ENCODE peak calls at places on chromosome 15, in nine cellular contexts. P is hepatocyte, E is GM23248, O is GM23338, M is HCT116, Q is SK-N-SH, S is OCI-LY7, H is MM.1S, C is neural progenitor cell. D is an unnamed sample.

GRCh38 chr15:64742385-64742784 is 33.0 kb downstream of the RBPMS2 start:
- DNase-seq in P (no peak), E (no peak), O (no peak), M (no peak), Q (no peak), S (no peak), H (no peak), C (no peak), D (no peak)

GRCh38 chr15:75843618-75844610 is 667 bp downstream of the UBE2Q2 start:
- DNase-seq in P (peak; percentile 77), E (peak; percentile 77), O (peak; percentile 58), M (no peak), Q (peak; percentile 88), S (peak; percentile 64), H (peak; percentile 48), C (peak; percentile 74), D (peak; percentile 44)

GRCh38 chr15:82849556-82850241 is 40.3 kb downstream of the WHAMM start:
- DNase-seq in P (peak; percentile 88), E (peak; percentile 85), O (peak; percentile 96), M (peak; percentile 84), Q (peak; percentile 59), S (peak; percentile 82), H (peak; percentile 53), C (peak; percentile 90), D (peak; percentile 86)

GRCh38 chr15:91853968-91854943 is 748 bp downstream of the SLCO3A1 start:
- DNase-seq in P (peak; percentile 49), E (peak; percentile 73), O (peak; percentile 60), M (no peak), Q (peak; percentile 88), S (peak; percentile 80), H (peak; percentile 50), C (peak; percentile 79), D (no peak)

GRCh38 chr15:62344806-62345539 is 179.9 kb upstream of the C2CD4B start:
- DNase-seq in P (peak; percentile 89), E (peak; percentile 41), O (peak; percentile 95), M (peak; percentile 86), Q (peak; percentile 76), S (peak; percentile 83), H (peak; percentile 86), C (peak; percentile 92), D (peak; percentile 85)

GRCh38 chr15:74042603-74043424 is 39.5 kb downstream of the GOLGA6A start:
- DNase-seq in P (no peak), E (no peak), O (no peak), M (no peak), Q (no peak), S (no peak), H (no peak), C (no peak), D (no peak)

GRCh38 chr15:51775967-51776816 is 24.8 kb downstream of the TMOD2 start:
- DNase-seq in P (peak; percentile 71), E (peak; percentile 61), O (peak; percentile 91), M (peak; percentile 41), Q (peak; percentile 61), S (peak; percentile 61), H (peak; percentile 33), C (peak; percentile 72), D (peak; percentile 64)

GRCh38 chr15:62779041-62779810 is 263.3 kb upstream of the TPM1 start:
- DNase-seq in P (no peak), E (peak; percentile 72), O (no peak), M (no peak), Q (no peak), S (no peak), H (no peak), C (no peak), D (peak; percentile 14)

GRCh38 chr15:82898961-82899360 is 53.6 kb downstream of the HOMER2 start:
- DNase-seq in P (no peak), E (no peak), O (no peak), M (no peak), Q (no peak), S (no peak), H (no peak), C (no peak), D (no peak)

GRCh38 chr15:72155021-72155621 is 36.9 kb downstream of the SENP8 start:
- DNase-seq in P (peak; percentile 64), E (peak; percentile 39), O (peak; percentile 36), M (no peak), Q (peak; percentile 45), S (no peak), H (no peak), C (no peak), D (peak; percentile 75)

GRCh38 chr15:84750583-84751092 is 2.2 kb downstream of the ZNF592 start:
- DNase-seq in P (no peak), E (no peak), O (no peak), M (no peak), Q (no peak), S (peak; percentile 75), H (no peak), C (peak; percentile 29), D (no peak)

GRCh38 chr15:44729394-44729913 is 6.9 kb upstream of the TRIM69 start:
- DNase-seq in P (no peak), E (no peak), O (peak; percentile 60), M (no peak), Q (no peak), S (peak; percentile 72), H (peak; percentile 53), C (peak; percentile 40), D (no peak)

GRCh38 chr15:52496776-52497470 is 31.8 kb downstream of the MYO5A start:
- DNase-seq in P (no peak), E (peak; percentile 72), O (no peak), M (peak; percentile 49), Q (no peak), S (no peak), H (no peak), C (no peak), D (peak; percentile 68)

GRCh38 chr15:35545316-35545824 is 595 bp downstream of the DPH6 start:
- DNase-seq in P (peak; percentile 57), E (peak; percentile 67), O (peak; percentile 50), M (peak; percentile 21), Q (peak; percentile 44), S (peak; percentile 50), H (no peak), C (no peak), D (peak; percentile 38)

GRCh38 chr15:35139822-35140221 is 54.7 kb upstream of the NANOGP8 start:
- DNase-seq in P (no peak), E (no peak), O (no peak), M (no peak), Q (no peak), S (no peak), H (no peak), C (no peak), D (no peak)

GRCh38 chr15:69154026-69154425 is 6.4 kb upstream of the GLCE start:
- DNase-seq in P (no peak), E (no peak), O (no peak), M (no peak), Q (no peak), S (no peak), H (no peak), C (no peak), D (no peak)

GRCh38 chr15:36903922-36904479 is 196.3 kb downstream of the MEIS2 start:
- DNase-seq in P (no peak), E (no peak), O (no peak), M (no peak), Q (no peak), S (no peak), H (no peak), C (no peak), D (no peak)

GRCh38 chr15:80998252-80998651 is 2.5 kb upstream of the TLNRD1 start:
- DNase-seq in P (no peak), E (no peak), O (no peak), M (no peak), Q (no peak), S (no peak), H (no peak), C (no peak), D (no peak)
- TF ChIP-seq EZH2phosphoT487 in P (no peak), E (no peak), O (no peak), M (no peak), Q (no peak), S (no peak), H (no peak), C (no peak), D (no peak)

GRCh38 chr15:59307164-59307535 is 65.5 kb downstream of the MYO1E start:
- DNase-seq in P (no peak), E (no peak), O (no peak), M (no peak), Q (no peak), S (no peak), H (no peak), C (no peak), D (no peak)
- TF ChIP-seq EZH2phosphoT487 in P (no peak), E (no peak), O (no peak), M (no peak), Q (no peak), S (no peak), H (no peak), C (no peak), D (no peak)

GRCh38 chr15:60476713-60477112 is 2.2 kb downstream of the ICE2 start:
- DNase-seq in P (no peak), E (peak; percentile 47), O (no peak), M (no peak), Q (no peak), S (no peak), H (no peak), C (peak; percentile 8), D (peak; percentile 13)
- TF ChIP-seq EZH2phosphoT487 in P (no peak), E (no peak), O (no peak), M (no peak), Q (no peak), S (no peak), H (no peak), C (no peak), D (no peak)

DNA sequence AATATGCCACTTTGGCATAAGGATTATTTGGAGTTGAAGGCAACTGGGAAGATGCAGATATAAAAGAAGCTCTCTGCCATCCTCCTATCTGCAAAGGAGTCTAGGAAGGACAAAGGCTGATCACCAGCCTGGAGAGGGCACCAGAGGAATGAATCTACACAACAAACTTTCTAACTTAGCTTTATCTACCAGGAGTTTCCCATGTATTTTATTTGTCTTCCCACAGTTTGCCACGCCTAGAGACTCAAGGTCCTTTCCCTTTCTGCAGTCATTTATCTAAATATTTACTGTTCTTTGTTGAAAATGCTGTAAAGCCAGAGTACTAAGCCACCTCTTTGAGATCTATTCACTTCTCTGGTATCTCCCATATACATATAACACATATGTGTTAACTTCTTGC is 32.2 kb downstream of the GPR176 start:
- DNase-seq in P (peak; percentile 61), E (peak; percentile 55), O (peak; percentile 72), M (peak; percentile 3), Q (no peak), S (peak; percentile 8), H (no peak), C (no peak), D (peak; percentile 76)
- TF ChIP-seq EZH2phosphoT487 in P (no peak), E (no peak), O (no peak), M (no peak), Q (no peak), S (no peak), H (no peak), C (no peak), D (no peak)

D was measured in PC-3.